ENCODE peak calls at places on chromosomes 7 and 10, in seven cellular contexts. Q is effector memory CD4-positive, alpha-beta T cell; L is mesendoderm; N is heart right ventricle; E is GM12865; T is GM23248; U is H7. C is an unnamed sample.

GRCh38 chr7:23410446-23411183 is 59.7 kb downstream of the IGF2BP3 start:
- DNase-seq in Q (no peak), L (peak; percentile 35), N (no peak), E (peak; percentile 87), T (no peak), U (no peak), C (no peak)

GRCh38 chr10:97452352-97452751 is 6.4 kb downstream of the ZDHHC16 start:
- DNase-seq in Q (no peak), L (no peak), N (no peak), E (no peak), T (no peak), U (no peak), C (no peak)

GRCh38 chr7:47516985-47517590 is 64.8 kb downstream of the TNS3 start:
- DNase-seq in Q (no peak), L (no peak), N (no peak), E (no peak), T (peak; percentile 52), U (no peak), C (no peak)

GRCh38 chr7:31087351-31087750 is 35.2 kb downstream of the ADCYAP1R1 start:
- DNase-seq in Q (no peak), L (no peak), N (no peak), E (no peak), T (no peak), U (no peak), C (no peak)

GRCh38 chr7:69218634-69219033 is 379.6 kb upstream of the AUTS2 start:
- DNase-seq in Q (no peak), L (no peak), N (no peak), E (no peak), T (no peak), U (no peak), C (no peak)

GRCh38 chr10:5501976-5502902 is 2.9 kb upstream of the CALML5 start:
- DNase-seq in Q (no peak), L (no peak), N (no peak), E (peak; percentile 8), T (no peak), U (no peak), C (no peak)

GRCh38 chr10:117165557-117166419 is 27.7 kb upstream of the VAX1 start:
- DNase-seq in Q (no peak), L (peak; percentile 89), N (peak; percentile 13), E (no peak), T (peak; percentile 77), U (peak; percentile 95), C (no peak)

GRCh38 chr7:131027287-131027773 is 293.3 kb upstream of the KLF14 start:
- DNase-seq in Q (peak; percentile 39), L (no peak), N (no peak), E (peak; percentile 41), T (peak; percentile 97), U (peak; percentile 51), C (no peak)

GRCh38 chr10:119665901-119666708 is 14.9 kb downstream of the BAG3 start:
- DNase-seq in Q (no peak), L (no peak), N (no peak), E (no peak), T (no peak), U (no peak), C (no peak)

GRCh38 chr7:94436018-94436604 is 41.4 kb downstream of the COL1A2 start:
- DNase-seq in Q (no peak), L (peak; percentile 79), N (peak; percentile 80), E (peak; percentile 68), T (peak; percentile 87), U (peak; percentile 40), C (peak; percentile 42)

GRCh38 chr7:140176271-140176701 is 497 bp downstream of the KDM7A start:
- DNase-seq in Q (no peak), L (no peak), N (no peak), E (no peak), T (peak; percentile 66), U (no peak), C (no peak)

GRCh38 chr7:80475383-80475782 is 36.5 kb downstream of the GNAT3 start:
- DNase-seq in Q (no peak), L (no peak), N (no peak), E (no peak), T (no peak), U (no peak), C (no peak)

GRCh38 chr10:102450374-102451104 is 804 bp downstream of the C10orf95 start:
- DNase-seq in Q (peak; percentile 82), L (peak; percentile 87), N (peak; percentile 78), E (peak; percentile 97), T (peak; percentile 89), U (peak; percentile 91), C (peak; percentile 87)

GRCh38 chr10:130775311-130775710 is 536.2 kb downstream of the TCERG1L start:
- DNase-seq in Q (no peak), L (no peak), N (no peak), E (no peak), T (no peak), U (no peak), C (no peak)

GRCh38 chr7:2046581-2047271 is 186.0 kb downstream of the MAD1L1 start:
- DNase-seq in Q (no peak), L (no peak), N (no peak), E (no peak), T (no peak), U (no peak), C (no peak)

GRCh38 chr7:27955011-27955410 is 215.0 kb downstream of the TAX1BP1 start:
- DNase-seq in Q (no peak), L (no peak), N (no peak), E (no peak), T (no peak), U (no peak), C (no peak)

GRCh38 chr10:88952647-88953111 is at the start of gene ACTA2:
- DNase-seq in Q (no peak), L (no peak), N (peak; percentile 53), E (no peak), T (peak; percentile 78), U (no peak), C (no peak)

GRCh38 chr10:28060031-28060607 is 61.2 kb upstream of the ODAD2 start:
- DNase-seq in Q (no peak), L (no peak), N (no peak), E (no peak), T (peak; percentile 40), U (no peak), C (no peak)

GRCh38 chr7:19275000-19275399 is 129.8 kb upstream of the FERD3L start:
- DNase-seq in Q (no peak), L (no peak), N (no peak), E (no peak), T (no peak), U (no peak), C (no peak)

GRCh38 chr7:157801971-157802675 is 465.3 kb downstream of the DNAJB6 start:
- DNase-seq in Q (no peak), L (no peak), N (no peak), E (no peak), T (no peak), U (no peak), C (no peak)

DNA sequence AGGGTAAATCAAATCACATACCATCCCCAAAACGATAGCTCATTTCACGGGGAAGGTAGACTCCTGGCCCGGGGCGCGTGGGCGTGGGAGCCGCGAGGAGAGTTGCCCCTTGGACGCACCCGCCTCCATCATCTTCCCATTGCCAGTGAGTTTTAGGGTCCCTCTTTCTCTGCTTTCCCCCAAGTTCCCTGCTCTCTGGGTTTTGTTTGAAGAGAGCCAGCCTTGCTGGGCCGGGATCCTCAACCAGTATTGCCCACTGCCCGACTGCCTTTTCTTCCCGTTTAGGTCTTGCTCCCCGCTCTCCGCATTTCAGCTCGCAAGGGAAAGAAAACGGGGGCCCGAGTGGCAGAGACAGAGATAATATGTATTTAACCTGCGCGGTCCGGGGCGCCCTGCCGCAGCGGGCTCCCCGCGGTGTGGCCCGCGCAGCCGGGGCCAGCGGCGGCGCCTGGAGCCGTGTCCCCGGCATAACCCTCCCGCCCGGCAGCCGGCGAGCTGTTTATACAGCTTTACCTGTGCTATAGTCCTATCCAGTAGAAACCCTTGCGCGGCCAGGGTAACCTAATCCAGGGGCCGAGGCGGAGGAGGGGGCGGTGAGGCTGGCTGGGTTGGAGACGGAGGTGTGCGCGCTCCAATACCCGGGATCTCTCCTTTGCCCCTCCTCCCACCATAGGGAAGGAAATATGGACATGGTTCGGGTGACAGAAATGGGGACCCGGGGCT is 5.2 kb upstream of the GATA3 start:
- DNase-seq in Q (no peak), L (peak; percentile 86), N (no peak), E (no peak), T (no peak), U (peak; percentile 90), C (no peak)
- H3K4me3 ChIP-seq in Q (peak overlapping the region; percentile 57), L (peak overlapping the region; percentile 44), N (peak overlapping the region; percentile 42), E (no peak overlapping the region), T (no peak overlapping the region), U (peak overlapping the region; percentile 37), C (peak overlapping the region; percentile 3)

DNA sequence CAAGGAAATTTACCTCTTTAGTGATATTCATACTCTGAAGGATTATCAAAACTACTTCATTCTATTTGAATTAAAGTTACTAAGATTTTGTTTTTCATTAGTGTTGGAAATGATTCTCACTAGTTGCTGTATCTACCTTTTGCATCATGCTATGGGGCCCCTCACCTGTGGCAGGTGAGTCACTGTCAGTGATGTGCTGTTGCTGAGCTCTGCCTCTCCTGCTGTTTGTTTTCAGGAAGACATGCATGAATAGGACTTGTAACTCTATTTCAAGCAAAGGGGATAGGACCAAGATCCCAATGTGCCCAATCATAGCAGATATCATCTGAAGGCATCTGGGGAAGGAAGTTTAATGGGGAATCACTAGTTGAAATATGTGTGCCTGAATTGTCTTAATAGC is 57.4 kb upstream of the AGR3 start:
- DNase-seq in Q (no peak), L (peak; percentile 41), N (no peak), E (no peak), T (no peak), U (peak; percentile 16), C (no peak)
- H3K4me3 ChIP-seq in Q (no peak overlapping the region), L (no peak overlapping the region), N (no peak overlapping the region), E (no peak overlapping the region), T (no peak overlapping the region), U (no peak overlapping the region), C (no peak overlapping the region)

DNA sequence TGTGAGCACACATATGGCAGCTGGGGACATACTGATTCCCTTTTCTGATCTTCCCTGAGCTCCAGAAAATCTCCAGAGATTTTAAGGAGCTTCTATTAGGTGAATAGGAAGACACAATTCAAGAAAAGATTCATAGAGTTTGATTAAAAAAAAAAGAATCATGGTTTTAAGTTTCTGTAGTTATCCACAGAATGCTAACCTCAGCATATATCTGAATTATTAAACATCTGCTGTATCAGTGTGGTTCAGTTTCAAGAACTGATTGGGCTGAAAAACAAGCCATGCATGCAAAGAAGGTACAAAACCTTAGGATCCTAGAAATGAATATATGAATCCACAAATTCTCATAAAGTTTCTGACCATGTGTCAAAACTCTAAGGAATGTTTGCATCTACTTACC is 94.1 kb upstream of the ZNF438 start:
- DNase-seq in Q (no peak), L (no peak), N (no peak), E (no peak), T (no peak), U (no peak), C (no peak)
- H3K4me3 ChIP-seq in Q (no peak overlapping the region), L (no peak overlapping the region), N (no peak overlapping the region), E (no peak overlapping the region), T (no peak overlapping the region), U (no peak overlapping the region), C (no peak overlapping the region)

DNA sequence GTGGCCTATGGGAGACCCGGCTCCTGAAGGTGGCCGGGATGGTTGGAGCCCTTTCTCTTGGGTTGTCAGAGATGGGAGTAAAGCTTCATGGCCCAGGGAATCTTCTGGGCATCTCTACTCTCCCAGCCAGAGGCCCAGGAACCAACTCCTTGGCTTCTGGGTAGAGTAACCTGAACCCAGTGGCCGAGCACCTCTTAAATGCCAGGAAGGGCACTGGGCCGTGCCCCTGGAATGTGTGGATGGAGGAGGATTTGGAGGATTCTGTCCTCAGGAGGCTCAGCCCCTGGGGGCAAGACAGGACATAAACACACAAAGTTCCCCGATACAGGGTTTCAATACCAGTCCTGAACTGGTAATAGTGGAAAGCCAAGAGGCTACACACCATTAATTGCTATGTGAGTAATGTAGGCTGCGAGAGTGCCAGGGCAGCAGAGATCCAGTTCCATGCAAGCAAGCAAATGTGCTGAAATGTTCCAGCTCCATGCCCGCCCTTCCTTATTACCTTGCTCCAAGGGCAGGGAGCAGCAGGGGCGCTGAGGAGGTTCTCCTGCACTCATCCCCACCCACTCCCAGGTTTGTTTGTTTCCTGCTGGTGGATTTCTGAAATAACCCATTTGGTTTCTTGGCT is 1.2 kb downstream of the PALD1 start:
- DNase-seq in Q (no peak), L (peak; percentile 36), N (no peak), E (no peak), T (no peak), U (no peak), C (no peak)
- H3K4me3 ChIP-seq in Q (peak overlapping the region; percentile 11), L (no peak overlapping the region), N (no peak overlapping the region), E (peak overlapping the region; percentile 80), T (no peak overlapping the region), U (peak overlapping the region; percentile 77), C (peak overlapping the region; percentile 65)

C was measured in Jurkat, Clone E6-1.